ENCODE peak calls at places on chromosomes 13 and 19, in four cellular contexts. U, G, I and B are unnamed samples. For H3K4me1, the result is how much of the 10 kb centered on the place peaks cover.

GRCh38 chr19:43464089-43464775 is 1.2 kb downstream of the LYPD3 start:
- DNase-seq in U (peak), G (no peak), I (no peak), B (no peak)

GRCh38 chr13:47679391-47679790 is 321.7 kb downstream of the SUCLA2 start:
- DNase-seq in U (no peak), G (peak), I (no peak), B (no peak)

GRCh38 chr13:91747164-91747563 is 348.7 kb downstream of the GPC5 start:
- DNase-seq in U (no peak), G (no peak), I (no peak), B (no peak)

GRCh38 chr19:51514866-51515481 is 13.4 kb upstream of the SIGLEC12 start:
- DNase-seq in U (peak), G (peak), I (peak), B (peak)

GRCh38 chr19:1041835-1042685 is 2.2 kb downstream of the ABCA7 start:
- DNase-seq in U (peak), G (no peak), I (peak), B (no peak)

GRCh38 chr19:42048992-42049391 is 21.0 kb downstream of the GRIK5 start:
- DNase-seq in U (no peak), G (no peak), I (no peak), B (no peak)

GRCh38 chr19:29079331-29079730 is 133.6 kb downstream of the UQCRFS1 start:
- DNase-seq in U (no peak), G (no peak), I (no peak), B (no peak)

GRCh38 chr19:54164369-54165068 is 5.0 kb upstream of the LENG1 start:
- DNase-seq in U (peak), G (peak), I (peak), B (no peak)

GRCh38 chr19:34926685-34927375 is at the start of gene ZNF30:
- DNase-seq in U (peak), G (peak), I (peak), B (peak)

GRCh38 chr19:39599116-39599515 is 3.2 kb upstream of the LGALS13 start:
- DNase-seq in U (peak), G (peak), I (no peak), B (no peak)

GRCh38 chr19:19111967-19112580 is 26.2 kb downstream of the TMEM161A start:
- DNase-seq in U (no peak), G (no peak), I (no peak), B (no peak)

GRCh38 chr13:46509981-46510380 is 43.0 kb upstream of the LRCH1 start:
- DNase-seq in U (no peak), G (no peak), I (no peak), B (no peak)

GRCh38 chr13:28429685-28430290 is 65.1 kb downstream of the FLT1 start:
- DNase-seq in U (no peak), G (peak), I (no peak), B (peak)

GRCh38 chr13:83819156-83819555 is 63.1 kb downstream of the SLITRK1 start:
- DNase-seq in U (no peak), G (no peak), I (no peak), B (no peak)

GRCh38 chr19:36409841-36410240 is 8.6 kb downstream of the ZFP82 start:
- DNase-seq in U (no peak), G (no peak), I (no peak), B (no peak)

GRCh38 chr13:19152403-19152802 is 29.2 kb downstream of the TUBA3C start:
- DNase-seq in U (no peak), G (no peak), I (no peak), B (no peak)

DNA sequence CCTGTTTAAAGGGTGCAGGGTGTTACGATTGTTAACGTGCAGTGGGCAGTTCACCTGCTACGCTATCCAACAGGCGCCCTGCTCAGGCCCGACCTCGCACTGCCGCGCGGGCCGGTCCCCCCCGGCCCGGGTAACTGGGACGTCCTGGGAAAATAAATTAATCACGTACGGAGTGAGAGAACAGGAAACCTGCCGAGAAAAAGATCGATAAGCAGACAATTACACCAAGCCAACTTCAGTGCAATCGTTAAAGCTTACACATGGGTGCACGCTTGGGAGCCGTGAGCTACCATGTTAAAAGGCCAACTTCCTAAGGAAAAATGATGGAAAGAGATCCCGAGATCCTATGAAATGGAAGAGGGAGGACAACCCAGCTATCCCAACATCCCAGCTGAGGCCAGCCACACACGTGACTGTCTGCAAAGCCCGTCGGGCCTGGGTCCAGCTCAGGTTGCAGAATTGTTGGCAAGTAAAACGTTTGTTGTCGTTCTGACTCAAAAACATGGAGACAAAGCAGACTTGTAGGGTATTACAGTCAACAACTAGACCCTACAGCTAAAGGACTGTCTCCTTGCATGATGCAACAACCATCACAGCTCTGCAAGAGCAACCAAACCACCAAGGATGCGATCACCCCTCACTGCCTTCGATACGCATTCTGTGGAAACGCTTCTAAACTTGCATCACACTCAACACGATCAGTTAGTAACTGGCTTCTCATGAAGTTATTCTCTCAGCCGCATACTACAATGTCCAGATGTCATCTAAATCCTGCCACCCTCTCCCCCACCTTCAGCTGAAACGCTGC is 741 bp upstream of the TUBGCP3 start:
- DNase-seq in U (no peak), G (no peak), I (no peak), B (no peak)
- TF ChIP-seq ELK1 in U (no peak), G (no peak), I (no peak), B (no peak)

GRCh38 chr19:11155373-11156120 is at the start of gene SPC24:
- DNase-seq in U (peak), G (peak), I (peak), B (peak)
- H3K4me1 ChIP-seq in U (under half), G (under half), I (under half), B (under half)

DNA sequence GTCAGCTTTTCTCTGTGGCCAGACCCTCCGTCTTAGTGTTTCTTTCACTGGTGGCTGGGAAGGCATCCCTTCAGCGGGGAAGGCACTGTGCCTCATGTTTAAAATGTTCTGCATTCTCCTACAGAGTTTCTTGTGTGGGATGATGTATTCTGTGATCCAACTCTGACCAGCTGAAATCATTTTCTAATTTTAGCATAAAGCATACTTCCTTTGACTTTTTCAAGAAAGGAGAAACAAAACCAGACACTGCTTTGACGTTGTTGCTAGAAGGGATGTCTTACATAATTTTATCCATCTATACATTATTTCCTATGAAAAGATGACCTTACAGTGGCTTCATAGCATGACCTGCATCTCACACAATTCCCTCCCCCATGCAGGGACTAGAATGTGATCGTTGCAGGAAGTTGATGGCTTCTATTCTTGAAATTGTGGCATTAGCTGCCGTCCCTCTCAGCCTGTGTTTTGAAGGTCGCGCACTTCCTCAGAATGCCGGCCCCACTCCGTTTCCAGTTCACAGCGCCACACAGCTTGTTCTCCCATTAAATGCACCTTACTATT is 38.6 kb upstream of the TEX29 start:
- DNase-seq in U (no peak), G (peak), I (no peak), B (no peak)
- TF ChIP-seq ELK1 in U (no peak), G (no peak), I (no peak), B (no peak)

GRCh38 chr19:33731886-33732285 is 64.8 kb upstream of the KCTD15 start:
- DNase-seq in U (no peak), G (no peak), I (no peak), B (no peak)
- H3K4me1 ChIP-seq in U (under half), G (under half), I (under half), B (under half)

GRCh38 chr13:107764012-107764411 is 451.3 kb downstream of the LIG4 start:
- DNase-seq in U (no peak), G (no peak), I (no peak), B (no peak)

GRCh38 chr13:107765724-107766436 is 449.5 kb downstream of the LIG4 start:
- DNase-seq in U (no peak), G (peak), I (no peak), B (no peak)

GRCh38 chr13:107770541-107770940 is 444.8 kb downstream of the LIG4 start:
- DNase-seq in U (no peak), G (no peak), I (no peak), B (no peak)

GRCh38 chr13:107767119-107767518 is 448.2 kb downstream of the LIG4 start:
- DNase-seq in U (no peak), G (no peak), I (no peak), B (no peak)
- TF ChIP-seq ELK1 in U (no peak), G (no peak), I (no peak), B (no peak)

GRCh38 chr19:33333151-33333550 is 30.8 kb upstream of the CEBPA start:
- DNase-seq in U (no peak), G (no peak), I (no peak), B (no peak)
- H3K4me1 ChIP-seq in U (under half), G (under half), I (under half), B (under half)

GRCh38 chr13:107480130-107480529 is 735.2 kb downstream of the LIG4 start:
- DNase-seq in U (no peak), G (peak), I (no peak), B (no peak)
- TF ChIP-seq ELK1 in U (no peak), G (no peak), I (no peak), B (no peak)

DNA sequence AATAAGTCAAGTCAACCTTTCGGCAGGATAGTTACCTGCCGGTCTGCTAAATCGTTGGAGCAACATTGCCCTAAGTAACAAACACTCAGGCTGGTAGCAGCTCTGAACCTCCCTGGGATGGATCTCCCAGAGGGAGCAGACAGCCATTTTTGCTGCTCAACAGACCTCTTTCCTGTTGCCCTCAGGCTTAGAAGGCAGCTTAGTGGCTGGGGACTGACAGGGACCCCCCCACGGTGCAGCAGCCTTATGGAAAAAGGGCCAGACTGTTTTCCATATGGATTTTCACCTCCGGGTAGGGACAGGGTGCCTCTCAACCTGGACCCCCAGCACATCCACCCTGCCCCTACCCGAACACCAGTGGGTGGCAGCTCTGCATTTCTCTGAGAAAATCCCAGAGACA is 49.7 kb downstream of the UBL3 start:
- DNase-seq in U (no peak), G (no peak), I (no peak), B (no peak)
- H3K4me1 ChIP-seq in U (under half), G (under half), I (under half), B (under half)

GRCh38 chr19:55345101-55345817 is 5.6 kb downstream of the KMT5C start:
- DNase-seq in U (no peak), G (no peak), I (no peak), B (no peak)

GRCh38 chr19:55346725-55347441 is 7.2 kb downstream of the KMT5C start:
- DNase-seq in U (no peak), G (no peak), I (no peak), B (no peak)

GRCh38 chr19:55342044-55342531 is 2.4 kb downstream of the KMT5C start:
- DNase-seq in U (no peak), G (no peak), I (no peak), B (no peak)

GRCh38 chr19:55345818-55346724 is 6.4 kb downstream of the KMT5C start:
- DNase-seq in U (no peak), G (no peak), I (no peak), B (no peak)

GRCh38 chr19:55344444-55344843 is 4.8 kb downstream of the KMT5C start:
- DNase-seq in U (no peak), G (no peak), I (no peak), B (no peak)
- TF ChIP-seq ELK1 in U (no peak), G (no peak), I (no peak), B (no peak)